ENCODE peak calls at places on chromosomes 16 and 17, in six cellular contexts. Q, W, O, K, A and X are unnamed samples. For H3K4me1, the result is how much of the 10 kb centered on the place peaks cover.

GRCh38 chr16:87947356-87948118 is 3.7 kb upstream of the BANP start:
- DNase-seq in W (no peak), Q (no peak), K (no peak), O (no peak), A (no peak), X (no peak)

GRCh38 chr17:78360371-78361226 is 722 bp upstream of the SOCS3 start:
- DNase-seq in O (peak), A (peak), K (peak), Q (peak), W (peak), X (peak)

GRCh38 chr16:17302620-17303019 is 168.1 kb downstream of the XYLT1 start:
- DNase-seq in O (no peak), Q (no peak), W (no peak), K (peak), A (no peak), X (no peak)

GRCh38 chr16:19179890-19180490 is 11.9 kb downstream of the SYT17 start:
- DNase-seq in K (peak), A (peak), O (peak), W (peak), Q (peak), X (peak)

GRCh38 chr16:14409563-14409962 is 220.5 kb downstream of the PARN start:
- DNase-seq in Q (no peak), A (no peak), W (no peak), K (peak), O (no peak), X (peak)

GRCh38 chr16:78669994-78670393 is 570.5 kb downstream of the WWOX start:
- DNase-seq in K (peak), O (no peak), W (peak), Q (no peak), A (peak), X (no peak)

GRCh38 chr17:17836250-17836817 is 452 bp downstream of the SREBF1 start:
- DNase-seq in Q (peak), K (peak), A (peak), O (peak), W (peak), X (peak)

GRCh38 chr16:30609002-30609927 is 924 bp downstream of the ZNF689 start:
- DNase-seq in Q (peak), A (peak), W (peak), K (peak), O (peak), X (peak)

GRCh38 chr16:87874639-87875472 is 5.5 kb upstream of the SLC7A5 start:
- DNase-seq in A (no peak), Q (no peak), W (no peak), K (no peak), O (no peak), X (no peak)

GRCh38 chr17:69047368-69048263 is 13.1 kb downstream of the ABCA9 start:
- DNase-seq in A (peak), W (peak), O (peak), Q (no peak), K (peak), X (peak)

GRCh38 chr17:45246861-45247428 is 14.9 kb downstream of the SPATA32 start:
- DNase-seq in A (no peak), W (peak), Q (no peak), K (peak), O (peak), X (peak)

GRCh38 chr17:70332356-70332755 is 163.0 kb downstream of the KCNJ2 start:
- DNase-seq in W (no peak), O (no peak), K (no peak), Q (no peak), A (no peak), X (no peak)

GRCh38 chr16:79434771-79435170 is 165.8 kb downstream of the MAF start:
- DNase-seq in W (no peak), O (no peak), K (no peak), Q (no peak), A (no peak), X (no peak)

GRCh38 chr17:61487668-61488595 is 35.7 kb downstream of the TBX4 start:
- DNase-seq in A (no peak), W (no peak), O (no peak), K (no peak), Q (no peak), X (no peak)

GRCh38 chr17:43774304-43775250 is 4.2 kb downstream of the DUSP3 start:
- DNase-seq in K (no peak), W (no peak), O (no peak), Q (no peak), A (no peak), X (no peak)

GRCh38 chr17:59369026-59369724 is 37.7 kb downstream of the YPEL2 start:
- DNase-seq in A (no peak), Q (no peak), O (no peak), K (peak), W (no peak), X (no peak)

GRCh38 chr16:55370762-55371482 is 46.9 kb downstream of the IRX6 start:
- DNase-seq in K (peak), A (peak), O (peak), W (peak), Q (peak), X (peak)

GRCh38 chr16:7614022-7614795 is 281.6 kb downstream of the RBFOX1 start:
- DNase-seq in W (no peak), O (no peak), A (no peak), Q (no peak), K (no peak), X (no peak)

GRCh38 chr17:1487939-1488825 is 4.3 kb downstream of the MYO1C start:
- DNase-seq in K (peak), A (peak), O (peak), Q (peak), W (peak), X (peak)
- TF ChIP-seq CTCF in K (no peak), A (peak), O (no peak), Q (no peak), W (no peak), X (no peak)

GRCh38 chr16:8948831-8949230 is 14.9 kb downstream of the USP7 start:
- DNase-seq in W (no peak), O (no peak), A (no peak), Q (no peak), K (no peak), X (no peak)

GRCh38 chr16:8945626-8946296 is 17.9 kb downstream of the USP7 start:
- DNase-seq in W (no peak), O (no peak), K (no peak), A (no peak), Q (no peak), X (no peak)

GRCh38 chr16:8948069-8948593 is 15.6 kb downstream of the USP7 start:
- DNase-seq in K (no peak), O (no peak), Q (no peak), A (no peak), W (no peak), X (no peak)

GRCh38 chr16:8944113-8944765 is 19.5 kb downstream of the USP7 start:
- DNase-seq in O (no peak), Q (no peak), A (no peak), W (no peak), K (no peak), X (no peak)

DNA sequence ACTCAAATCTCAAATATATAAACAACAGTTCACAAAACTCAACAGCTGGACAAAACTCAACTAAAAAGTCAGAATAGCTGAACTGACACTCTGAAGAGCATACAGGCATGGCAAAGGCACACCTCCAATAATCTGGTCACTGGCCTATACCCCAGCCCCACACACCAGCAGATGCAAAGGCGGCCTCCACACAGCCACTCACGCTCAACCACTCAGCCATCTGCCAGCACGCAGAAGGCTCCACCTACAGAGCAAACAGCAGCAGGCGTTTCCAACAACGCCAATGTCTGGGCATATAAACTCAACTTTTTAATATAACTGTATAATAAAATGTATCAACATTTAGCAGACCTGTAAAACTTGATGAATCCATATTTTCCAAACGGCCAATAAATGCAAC is 17.2 kb downstream of the USP7 start:
- DNase-seq in Q (no peak), W (no peak), K (no peak), O (peak), A (no peak), X (no peak)
- H3K4me1 ChIP-seq in Q (under half), W (under half), K (under half), O (half or more), A (half or more), X (under half)

DNA sequence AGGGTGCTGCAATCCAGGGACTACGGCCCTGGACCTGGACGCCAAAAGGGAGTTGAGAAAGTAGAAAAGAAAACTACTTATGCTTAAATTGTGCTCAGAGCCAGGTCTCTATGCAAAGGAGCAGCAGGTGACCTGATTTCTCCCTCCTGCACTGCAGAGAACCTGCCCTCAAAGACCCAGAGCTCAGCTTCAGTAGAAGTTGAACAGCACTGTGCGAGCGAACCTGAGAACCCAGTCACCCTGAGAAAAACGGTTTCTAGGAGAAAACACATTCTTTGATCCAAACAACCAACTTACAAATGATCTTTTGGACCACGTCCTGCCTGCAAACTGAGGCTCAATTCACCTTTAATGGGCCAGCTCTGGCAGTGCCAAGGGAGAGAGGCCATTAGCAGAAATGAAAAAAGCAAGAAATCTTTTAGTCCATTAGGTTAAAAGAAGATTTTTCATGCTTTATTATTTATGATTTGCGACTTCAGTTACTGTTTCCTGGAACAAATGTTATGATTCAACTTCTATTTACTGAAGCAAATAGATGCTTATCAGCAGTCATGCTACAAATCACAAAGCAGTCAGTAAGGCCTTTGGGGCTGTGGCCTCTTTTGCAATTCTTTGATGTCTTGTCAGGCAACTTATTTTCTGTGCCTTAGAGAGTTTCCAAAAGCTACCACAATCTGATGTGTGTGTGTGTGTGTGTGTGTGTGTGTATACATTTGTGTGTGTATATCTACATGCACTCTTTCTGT is 65.7 kb upstream of the LRRC37A3 start:
- DNase-seq in A (no peak), W (no peak), K (peak), O (no peak), Q (peak), X (peak)
- H3K4me3 ChIP-seq in A (no peak), W (no peak), K (no peak), O (no peak), Q (no peak), X (no peak)

GRCh38 chr17:57235124-57235523 is 21.2 kb upstream of the MSI2 start:
- DNase-seq in W (no peak), A (no peak), K (no peak), Q (no peak), O (no peak), X (no peak)
- TF ChIP-seq CTCF in W (no peak), A (no peak), K (no peak), Q (no peak), O (no peak), X (no peak)